ENCODE peak calls at places on chromosomes 3 and 15, in eight cellular contexts. H, C, A, F, Z, P, B and L are unnamed samples.

GRCh38 chr3:18100126-18100525 is 325.0 kb downstream of the SATB1 start:
- DNase-seq in H (no peak), C (no peak), A (no peak), F (no peak), Z (no peak), P (no peak), B (no peak), L (no peak)

GRCh38 chr3:148006508-148006907 is 597.3 kb downstream of the ZIC1 start:
- DNase-seq in H (no peak), C (no peak), A (peak; percentile 10), F (no peak), Z (no peak), P (no peak), B (no peak), L (no peak)

GRCh38 chr15:59237854-59238252 is 31.2 kb downstream of the LDHAL6B start:
- DNase-seq in H (no peak), C (no peak), A (no peak), F (no peak), Z (no peak), P (no peak), B (no peak), L (no peak)

GRCh38 chr3:99249627-99250026 is 348.1 kb upstream of the DCBLD2 start:
- DNase-seq in H (no peak), C (no peak), A (no peak), F (no peak), Z (no peak), P (no peak), B (no peak), L (no peak)

GRCh38 chr3:19757773-19758172 is 176.2 kb downstream of the EFHB start:
- DNase-seq in H (no peak), C (no peak), A (no peak), F (no peak), Z (no peak), P (no peak), B (no peak), L (no peak)

GRCh38 chr3:27073903-27074302 is 295.3 kb downstream of the NEK10 start:
- DNase-seq in H (no peak), C (no peak), A (no peak), F (no peak), Z (no peak), P (no peak), B (no peak), L (no peak)

GRCh38 chr15:63063877-63064409 is 21.4 kb downstream of the TPM1 start:
- DNase-seq in H (no peak), C (no peak), A (no peak), F (no peak), Z (no peak), P (no peak), B (no peak), L (no peak)

GRCh38 chr3:80424951-80425350 is 657.2 kb upstream of the ROBO1 start:
- DNase-seq in H (no peak), C (no peak), A (no peak), F (no peak), Z (no peak), P (no peak), B (no peak), L (no peak)

GRCh38 chr3:98777801-98778220 is 14.7 kb downstream of the ST3GAL6 start:
- DNase-seq in H (no peak), C (no peak), A (peak; percentile 30), F (no peak), Z (no peak), P (no peak), B (no peak), L (no peak)

GRCh38 chr3:134503266-134503665 is 17.4 kb downstream of the CEP63 start:
- DNase-seq in H (no peak), C (no peak), A (no peak), F (no peak), Z (no peak), P (no peak), B (no peak), L (no peak)

GRCh38 chr3:31254483-31254882 is 278.2 kb upstream of the STT3B start:
- DNase-seq in H (no peak), C (no peak), A (no peak), F (no peak), Z (no peak), P (no peak), B (no peak), L (no peak)

GRCh38 chr3:47377186-47377585 is 3.6 kb upstream of the PTPN23 start:
- DNase-seq in H (no peak), C (no peak), A (no peak), F (peak; percentile 17), Z (no peak), P (no peak), B (no peak), L (no peak)

GRCh38 chr3:78908236-78908635 is 859.6 kb downstream of the ROBO1 start:
- DNase-seq in H (no peak), C (no peak), A (no peak), F (no peak), Z (no peak), P (no peak), B (no peak), L (no peak)

GRCh38 chr3:113312416-113312815 is 101.1 kb downstream of the BOC start:
- DNase-seq in H (no peak), C (no peak), A (no peak), F (no peak), Z (no peak), P (no peak), B (no peak), L (no peak)

GRCh38 chr3:64355473-64355872 is 130.2 kb upstream of the PRICKLE2 start:
- DNase-seq in H (no peak), C (no peak), A (no peak), F (no peak), Z (no peak), P (no peak), B (no peak), L (no peak)

GRCh38 chr15:37517506-37517905 is 416.9 kb upstream of the TMCO5A start:
- DNase-seq in H (no peak), C (no peak), A (no peak), F (no peak), Z (no peak), P (no peak), B (no peak), L (no peak)

GRCh38 chr15:100889359-100890058 is 9.9 kb downstream of the ALDH1A3 start:
- DNase-seq in H (peak; percentile 50), C (no peak), A (peak; percentile 65), F (no peak), Z (no peak), P (no peak), B (no peak), L (no peak)

DNA sequence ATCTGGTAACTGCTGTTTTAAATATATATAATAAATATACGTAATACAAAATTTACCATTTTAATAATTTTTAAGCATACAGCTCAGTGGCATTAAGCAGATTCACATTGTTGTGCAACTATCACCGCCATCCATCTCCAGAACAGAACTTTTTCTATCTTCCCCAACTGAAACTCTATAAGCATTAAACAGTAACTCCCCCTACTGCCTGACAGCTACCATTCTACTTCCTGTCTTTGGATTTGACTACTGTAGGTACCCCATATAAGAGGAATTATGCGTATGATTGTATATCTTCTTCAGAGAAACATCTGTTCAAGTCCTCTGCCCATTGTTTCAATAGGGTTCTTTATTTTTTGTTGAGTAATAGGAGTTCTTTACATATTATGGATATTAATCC is 36.8 kb downstream of the EID1 start:
- DNase-seq in H (no peak), C (no peak), A (no peak), F (no peak), Z (no peak), P (no peak), B (no peak), L (no peak)
- TF ChIP-seq CTCF in H (no peak), C (no peak), A (no peak), F (peak; percentile 34), Z (no peak), P (no peak), B (no peak), L (no peak)

GRCh38 chr3:155195558-155195957 is 97.9 kb downstream of the STRIT1 start:
- DNase-seq in H (no peak), C (no peak), A (no peak), F (no peak), Z (no peak), P (no peak), B (no peak), L (no peak)

GRCh38 chr3:155193868-155194267 is 99.6 kb downstream of the STRIT1 start:
- DNase-seq in H (no peak), C (no peak), A (no peak), F (no peak), Z (no peak), P (no peak), B (no peak), L (no peak)

GRCh38 chr3:155196131-155197075 is 97.1 kb downstream of the STRIT1 start:
- DNase-seq in H (no peak), C (no peak), A (no peak), F (no peak), Z (no peak), P (no peak), B (no peak), L (no peak)

GRCh38 chr3:155192957-155193746 is 100.3 kb downstream of the STRIT1 start:
- DNase-seq in H (no peak), C (no peak), A (no peak), F (no peak), Z (no peak), P (no peak), B (no peak), L (no peak)

DNA sequence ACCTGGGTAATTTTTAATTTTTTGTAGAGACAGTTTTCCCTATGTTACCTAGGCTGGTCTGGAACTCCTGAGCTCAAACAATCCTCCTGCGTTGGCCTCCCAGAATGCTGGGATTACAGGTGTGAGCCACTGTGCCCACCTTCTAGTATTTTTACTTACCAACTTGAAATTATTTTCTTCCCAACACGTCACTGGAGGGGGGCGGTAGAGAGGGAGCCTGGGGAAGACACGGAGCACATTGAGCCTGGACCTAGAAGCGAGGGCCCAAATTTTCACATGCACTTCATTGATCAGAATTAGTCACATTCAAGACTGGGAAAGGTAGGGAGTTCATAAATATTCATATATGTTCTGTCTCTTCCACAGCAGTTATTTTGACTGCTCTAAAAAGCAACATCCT is 98.5 kb downstream of the STRIT1 start:
- DNase-seq in H (no peak), C (no peak), A (no peak), F (no peak), Z (no peak), P (no peak), B (no peak), L (no peak)
- TF ChIP-seq CTCF in H (no peak), C (no peak), A (no peak), F (no peak), Z (no peak), P (no peak), B (no peak), L (no peak)

GRCh38 chr15:75042730-75043508 is 19.5 kb downstream of the PPCDC start:
- DNase-seq in H (peak; percentile 76), C (peak; percentile 38), A (no peak), F (peak; percentile 98), Z (peak; percentile 86), P (peak; percentile 98), B (peak; percentile 32), L (peak; percentile 99)
- TF ChIP-seq CTCF in H (peak; percentile 57), C (peak; percentile 32), A (peak; percentile 50), F (peak; percentile 73), Z (peak; percentile 60), P (peak; percentile 49), B (no peak), L (peak; percentile 78)

DNA sequence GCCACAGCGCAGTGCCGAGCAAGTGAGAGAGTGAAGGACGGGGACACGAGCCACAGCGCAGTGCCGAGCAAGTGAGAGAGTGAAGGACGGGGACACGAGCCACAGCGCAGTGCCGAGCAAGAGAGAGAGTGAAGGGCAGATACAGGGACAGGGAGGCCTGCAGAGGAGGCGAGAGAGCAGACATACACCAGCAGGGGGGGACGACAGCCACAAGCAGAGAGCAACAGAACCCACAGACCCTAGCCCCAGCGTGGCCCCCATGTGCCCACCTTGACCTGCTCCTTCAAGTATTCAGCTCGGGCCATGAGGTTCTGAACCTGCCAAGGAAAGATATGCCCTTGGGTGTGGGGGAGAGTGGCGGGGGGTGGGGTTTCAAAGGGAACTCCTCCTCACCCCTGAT is 5.5 kb downstream of the ULK3 start:
- DNase-seq in H (no peak), C (no peak), A (no peak), F (no peak), Z (no peak), P (no peak), B (no peak), L (no peak)
- TF ChIP-seq CTCF in H (no peak), C (no peak), A (no peak), F (no peak), Z (no peak), P (no peak), B (no peak), L (no peak)